ENCODE peak calls at places on chromosome 18, in ten cellular contexts. V, S, K, E, T, U, O, D, I and R are unnamed samples.

GRCh38 chr18:63150326-63150725 is 169.2 kb downstream of the BCL2 start:
- DNase-seq in V (no peak), S (no peak), K (no peak), E (no peak), T (no peak), U (no peak), O (no peak), D (no peak), I (no peak), R (no peak)

GRCh38 chr18:60684843-60685513 is 312.4 kb upstream of the MC4R start:
- DNase-seq in V (no peak), S (no peak), K (peak), E (peak), T (no peak), U (peak), O (no peak), D (no peak), I (no peak), R (peak)

GRCh38 chr18:47898696-47899095 is 31.8 kb downstream of the SMAD2 start:
- DNase-seq in V (no peak), S (no peak), K (no peak), E (no peak), T (no peak), U (peak), O (no peak), D (no peak), I (no peak), R (no peak)

GRCh38 chr18:79818036-79818435 is 20.3 kb downstream of the KCNG2 start:
- DNase-seq in V (no peak), S (no peak), K (no peak), E (no peak), T (no peak), U (no peak), O (no peak), D (no peak), I (no peak), R (no peak)

GRCh38 chr18:48539406-48540328 is 836 bp downstream of the CTIF start:
- DNase-seq in V (peak), S (peak), K (peak), E (peak), T (no peak), U (peak), O (peak), D (peak), I (no peak), R (peak)

GRCh38 chr18:3093624-3094354 is 80.8 kb upstream of the LPIN2 start:
- DNase-seq in V (no peak), S (no peak), K (no peak), E (no peak), T (no peak), U (peak), O (no peak), D (peak), I (no peak), R (peak)

GRCh38 chr18:35495821-35496368 is 1.9 kb downstream of the INO80C start:
- DNase-seq in V (no peak), S (no peak), K (no peak), E (peak), T (peak), U (no peak), O (no peak), D (no peak), I (no peak), R (no peak)

GRCh38 chr18:36624451-36625167 is 204.2 kb downstream of the TPGS2 start:
- DNase-seq in V (no peak), S (no peak), K (peak), E (no peak), T (no peak), U (no peak), O (no peak), D (peak), I (no peak), R (no peak)

GRCh38 chr18:24414349-24415003 is 12.0 kb upstream of the IMPACT start:
- DNase-seq in V (no peak), S (no peak), K (no peak), E (no peak), T (no peak), U (no peak), O (no peak), D (no peak), I (no peak), R (no peak)

GRCh38 chr18:58593930-58594329 is 35.0 kb downstream of the ALPK2 start:
- DNase-seq in V (no peak), S (no peak), K (no peak), E (peak), T (no peak), U (no peak), O (no peak), D (peak), I (no peak), R (peak)
- TF ChIP-seq CTCF in V (no peak), S (no peak), K (no peak), E (no peak), T (no peak), U (no peak), O (no peak), D (no peak), I (no peak), R (no peak)

GRCh38 chr18:51510020-51510419 is 312.5 kb upstream of the MEX3C start:
- DNase-seq in V (no peak), S (no peak), K (no peak), E (no peak), T (no peak), U (no peak), O (no peak), D (no peak), I (no peak), R (no peak)

GRCh38 chr18:51503351-51503750 is 305.9 kb upstream of the MEX3C start:
- DNase-seq in V (no peak), S (no peak), K (no peak), E (no peak), T (no peak), U (no peak), O (no peak), D (no peak), I (no peak), R (no peak)

GRCh38 chr18:51506811-51507210 is 309.3 kb upstream of the MEX3C start:
- DNase-seq in V (no peak), S (no peak), K (no peak), E (no peak), T (no peak), U (no peak), O (no peak), D (no peak), I (no peak), R (no peak)
- H3K4me3 ChIP-seq in V (no peak), S (no peak), K (no peak), E (no peak), T (no peak), U (no peak), O (no peak), D (no peak), I (no peak), R (no peak)

GRCh38 chr18:371616-371998 is 103.8 kb upstream of the THOC1 start:
- DNase-seq in V (no peak), S (no peak), K (peak), E (no peak), T (no peak), U (no peak), O (no peak), D (no peak), I (no peak), R (no peak)
- TF ChIP-seq CTCF in V (no peak), S (no peak), K (no peak), E (no peak), T (no peak), U (no peak), O (no peak), D (no peak), I (no peak), R (no peak)

GRCh38 chr18:28174181-28174906 is 2.6 kb downstream of the CDH2 start:
- DNase-seq in V (no peak), S (no peak), K (peak), E (peak), T (no peak), U (no peak), O (no peak), D (no peak), I (no peak), R (no peak)
- H3K4me3 ChIP-seq in V (no peak), S (peak), K (peak), E (peak), T (no peak), U (no peak), O (peak), D (peak), I (peak), R (peak)

DNA sequence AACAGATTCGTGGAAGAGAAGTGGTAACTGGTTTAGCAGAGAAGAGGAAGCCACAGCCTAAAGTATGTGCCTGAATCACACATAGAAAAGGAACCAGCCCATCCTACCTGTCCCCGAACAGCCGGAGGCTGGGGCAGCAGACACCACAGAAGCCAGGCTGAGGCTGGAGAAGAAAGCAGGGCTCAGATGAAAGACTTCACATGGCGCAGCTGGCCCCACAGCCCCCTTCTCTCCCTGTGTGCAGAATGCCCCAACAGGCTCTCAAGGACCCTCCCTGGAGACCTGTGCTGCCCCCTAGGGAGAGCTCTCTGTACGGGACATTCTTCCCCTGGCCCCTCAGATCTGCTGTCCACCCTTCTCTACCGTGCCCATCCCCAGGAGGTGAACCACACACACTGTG is 83.5 kb upstream of the RAB12 start:
- DNase-seq in V (no peak), S (no peak), K (peak), E (no peak), T (no peak), U (no peak), O (no peak), D (no peak), I (peak), R (no peak)
- TF ChIP-seq CTCF in V (no peak), S (no peak), K (peak), E (peak), T (peak), U (peak), O (no peak), D (peak), I (peak), R (no peak)